ENCODE peak calls at places on chromosomes 7 and 10, in six cellular contexts. U is cardiac fibroblast, I is HCT116, R is right atrium auricular region, J is IMR-90, M is brain microvascular endothelial cell. V is an unnamed sample.

GRCh38 chr10:4013651-4014085 is 228.7 kb upstream of the KLF6 start:
- DNase-seq in J (no peak), I (no peak), U (no peak), M (no peak), R (no peak), V (no peak)

GRCh38 chr7:27739301-27739913 is 555 bp upstream of the TAX1BP1 start:
- DNase-seq in I (no peak), M (no peak), U (no peak), J (peak; percentile 70), R (peak; percentile 64), V (no peak)

GRCh38 chr10:70255329-70256299 is 22.4 kb upstream of the PPA1 start:
- DNase-seq in J (no peak), M (no peak), R (no peak), U (peak; percentile 53), I (peak; percentile 90), V (peak; percentile 33)

GRCh38 chr7:131455546-131455945 is 100.9 kb downstream of the PODXL start:
- DNase-seq in U (no peak), J (no peak), R (no peak), I (no peak), M (no peak), V (no peak)

GRCh38 chr7:129313282-129313681 is 88.5 kb downstream of the AHCYL2 start:
- DNase-seq in J (no peak), I (no peak), R (no peak), M (no peak), U (no peak), V (no peak)

GRCh38 chr7:64182036-64182790 is 24.8 kb upstream of the ZNF735 start:
- DNase-seq in J (no peak), I (no peak), U (no peak), M (no peak), R (no peak), V (no peak)

GRCh38 chr10:34341473-34341872 is 473.6 kb downstream of the PARD3 start:
- DNase-seq in M (no peak), U (peak; percentile 71), J (no peak), R (no peak), I (no peak), V (peak; percentile 62)

GRCh38 chr7:94908204-94909022 is 1.0 kb downstream of the PPP1R9A start:
- DNase-seq in R (no peak), I (peak; percentile 16), J (no peak), M (no peak), U (peak; percentile 9), V (peak; percentile 7)

GRCh38 chr10:26725837-26726727 is 28.6 kb downstream of the PDSS1 start:
- DNase-seq in R (no peak), J (peak; percentile 67), I (peak; percentile 13), U (peak; percentile 76), M (no peak), V (peak; percentile 69)

GRCh38 chr10:26727005-26727404 is 29.5 kb downstream of the PDSS1 start:
- DNase-seq in R (no peak), M (no peak), U (peak; percentile 51), J (no peak), I (no peak), V (no peak)

GRCh38 chr10:26730548-26730947 is 33.0 kb downstream of the PDSS1 start:
- DNase-seq in M (no peak), J (no peak), I (no peak), U (no peak), R (no peak), V (no peak)

GRCh38 chr10:26729395-26729794 is 31.9 kb downstream of the PDSS1 start:
- DNase-seq in I (no peak), J (no peak), U (no peak), M (no peak), R (no peak), V (no peak)

GRCh38 chr10:26728957-26729356 is 31.5 kb downstream of the PDSS1 start:
- DNase-seq in J (no peak), R (no peak), M (no peak), I (no peak), U (no peak), V (no peak)
- TF ChIP-seq CTCF in J (peak; percentile 14), R (no peak), M (peak; percentile 14), I (peak; percentile 12), U (peak; percentile 6), V (no peak)

GRCh38 chr7:87513735-87514319 is 38.3 kb upstream of the ABCB4 start:
- DNase-seq in I (no peak), J (no peak), M (no peak), U (no peak), R (no peak), V (no peak)

GRCh38 chr7:87510430-87510875 is 35.0 kb upstream of the ABCB4 start:
- DNase-seq in U (no peak), J (no peak), I (no peak), M (no peak), R (no peak), V (no peak)

GRCh38 chr7:87507446-87507845 is 32.0 kb upstream of the ABCB4 start:
- DNase-seq in R (no peak), J (no peak), U (no peak), I (no peak), M (no peak), V (no peak)

GRCh38 chr7:87506243-87507180 is 31.0 kb upstream of the ABCB4 start:
- DNase-seq in I (peak; percentile 15), M (no peak), J (peak; percentile 43), U (peak; percentile 44), R (no peak), V (peak; percentile 34)

GRCh38 chr7:87511510-87511909 is 36.0 kb upstream of the ABCB4 start:
- DNase-seq in I (no peak), R (no peak), J (no peak), U (no peak), M (no peak), V (no peak)
- H3K4me3 ChIP-seq in I (no peak overlapping the region), R (no peak overlapping the region), J (no peak overlapping the region), U (no peak overlapping the region), M (no peak overlapping the region), V (no peak overlapping the region)

GRCh38 chr10:95464280-95464679 is 96.9 kb downstream of the SORBS1 start:
- DNase-seq in U (no peak), J (no peak), M (no peak), R (no peak), I (no peak), V (no peak)
- TF ChIP-seq CTCF in U (no peak), J (no peak), M (no peak), R (no peak), I (no peak), V (no peak)

DNA sequence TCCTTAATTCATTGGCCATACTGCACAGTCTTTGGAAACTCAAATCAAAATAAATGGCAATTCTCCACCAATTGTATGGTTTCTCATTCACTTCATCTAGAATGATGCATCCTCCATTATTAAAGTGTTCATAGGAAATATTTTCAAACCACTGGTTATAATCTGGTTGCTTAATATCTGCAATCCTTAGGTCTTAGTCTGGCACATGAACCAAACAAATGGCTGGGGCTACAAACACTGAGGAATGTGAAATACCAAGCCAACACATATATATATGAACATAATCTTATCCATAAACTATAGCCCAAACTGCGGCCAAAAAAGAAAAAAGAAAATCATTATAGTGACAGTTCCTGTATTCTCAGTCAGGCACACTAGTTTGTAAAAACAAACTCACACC is 5.7 kb upstream of the MSS51 start:
- DNase-seq in U (peak; percentile 59), M (no peak), I (no peak), J (peak; percentile 66), R (no peak), V (peak; percentile 44)
- H3K4me3 ChIP-seq in U (no peak overlapping the region), M (no peak overlapping the region), I (no peak overlapping the region), J (no peak overlapping the region), R (no peak overlapping the region), V (no peak overlapping the region)

V was measured in fibroblast of mammary gland.